ENCODE peak calls at places on chromosomes 7 and 10, in four cellular contexts. One of them, this sample, is unnamed.

GRCh38 chr7:64889686-64890162 is 13.3 kb upstream of the ZNF273 start:
- DNase-seq in K562: no peak
- DNase-seq in hepatocyte: no peak
- DNase-seq in PC-3: no peak
- DNase-seq in this sample: no peak

GRCh38 chr10:67665491-67665890 is 30.5 kb downstream of the CTNNA3 start:
- DNase-seq in K562: no peak
- DNase-seq in hepatocyte: peak; percentile 7
- DNase-seq in PC-3: peak; percentile 87
- DNase-seq in this sample: peak; percentile 79

GRCh38 chr10:1668347-1668746 is 69.0 kb downstream of the ADARB2 start:
- DNase-seq in K562: no peak
- DNase-seq in hepatocyte: no peak
- DNase-seq in PC-3: no peak
- DNase-seq in this sample: no peak

GRCh38 chr7:78924581-78924980 is 528.9 kb downstream of the MAGI2 start:
- DNase-seq in K562: no peak
- DNase-seq in hepatocyte: peak; percentile 35
- DNase-seq in PC-3: peak; percentile 50
- DNase-seq in this sample: no peak

GRCh38 chr7:123798527-123799188 is 46.3 kb upstream of the HYAL4 start:
- DNase-seq in K562: no peak
- DNase-seq in hepatocyte: peak; percentile 17
- DNase-seq in PC-3: peak; percentile 23
- DNase-seq in this sample: no peak

GRCh38 chr7:139358541-139359365 is 941 bp upstream of the LUC7L2 start:
- DNase-seq in K562: peak; percentile 43
- DNase-seq in hepatocyte: peak; percentile 17
- DNase-seq in PC-3: peak; percentile 35
- DNase-seq in this sample: peak; percentile 77

GRCh38 chr7:42877852-42878251 is 34.0 kb downstream of the C7orf25 start:
- DNase-seq in K562: no peak
- DNase-seq in hepatocyte: no peak
- DNase-seq in PC-3: no peak
- DNase-seq in this sample: no peak

GRCh38 chr10:930415-931325 is 835 bp downstream of the LARP4B start:
- DNase-seq in K562: peak; percentile 32
- DNase-seq in hepatocyte: peak; percentile 80
- DNase-seq in PC-3: peak; percentile 20
- DNase-seq in this sample: peak; percentile 55

GRCh38 chr10:114649217-114649906 is 8.7 kb downstream of the ABLIM1 start:
- DNase-seq in K562: no peak
- DNase-seq in hepatocyte: no peak
- DNase-seq in PC-3: no peak
- DNase-seq in this sample: no peak

GRCh38 chr10:3838723-3839437 is 53.9 kb upstream of the KLF6 start:
- DNase-seq in K562: peak; percentile 44
- DNase-seq in hepatocyte: no peak
- DNase-seq in PC-3: no peak
- DNase-seq in this sample: no peak

GRCh38 chr10:104077282-104078151 is 8.2 kb downstream of the COL17A1 start:
- DNase-seq in K562: no peak
- DNase-seq in hepatocyte: no peak
- DNase-seq in PC-3: no peak
- DNase-seq in this sample: no peak

GRCh38 chr7:99625961-99626360 is 9.2 kb downstream of the ZSCAN25 start:
- DNase-seq in K562: no peak
- DNase-seq in hepatocyte: no peak
- DNase-seq in PC-3: no peak
- DNase-seq in this sample: no peak

GRCh38 chr10:57696641-57697040 is 571.1 kb downstream of the IPMK start:
- DNase-seq in K562: no peak
- DNase-seq in hepatocyte: peak; percentile 56
- DNase-seq in PC-3: peak; percentile 94
- DNase-seq in this sample: no peak

GRCh38 chr10:79249156-79250121 is 97.8 kb upstream of the PPIF start:
- DNase-seq in K562: no peak
- DNase-seq in hepatocyte: no peak
- DNase-seq in PC-3: no peak
- DNase-seq in this sample: peak; percentile 82

GRCh38 chr7:98930921-98931320 is 52.6 kb downstream of the TRRAP start:
- DNase-seq in K562: no peak
- DNase-seq in hepatocyte: no peak
- DNase-seq in PC-3: no peak
- DNase-seq in this sample: peak; percentile 34

GRCh38 chr10:97915761-97916160 is 66.1 kb downstream of the GOLGA7B start:
- DNase-seq in K562: no peak
- DNase-seq in hepatocyte: no peak
- DNase-seq in PC-3: no peak
- DNase-seq in this sample: no peak

GRCh38 chr7:69205576-69205975 is 392.7 kb upstream of the AUTS2 start:
- DNase-seq in K562: no peak
- DNase-seq in hepatocyte: no peak
- DNase-seq in PC-3: no peak
- DNase-seq in this sample: no peak

GRCh38 chr7:123944395-123944794 is 19.4 kb downstream of the SPAM1 start:
- DNase-seq in K562: no peak
- DNase-seq in hepatocyte: no peak
- DNase-seq in PC-3: no peak
- DNase-seq in this sample: no peak

GRCh38 chr10:61758440-61758839 is 95.7 kb downstream of the CABCOCO1 start:
- DNase-seq in K562: no peak
- DNase-seq in hepatocyte: no peak
- DNase-seq in PC-3: peak; percentile 51
- DNase-seq in this sample: no peak

GRCh38 chr7:155997431-155998327 is 185.4 kb upstream of the SHH start:
- DNase-seq in K562: no peak
- DNase-seq in hepatocyte: no peak
- DNase-seq in PC-3: no peak
- DNase-seq in this sample: no peak

GRCh38 chr7:40945788-40946187 is 757.1 kb downstream of the INHBA start:
- DNase-seq in K562: no peak
- DNase-seq in hepatocyte: no peak
- DNase-seq in PC-3: no peak
- DNase-seq in this sample: no peak

GRCh38 chr7:49597805-49598204 is 175.6 kb upstream of the VWC2 start:
- DNase-seq in K562: no peak
- DNase-seq in hepatocyte: no peak
- DNase-seq in PC-3: no peak
- DNase-seq in this sample: no peak

GRCh38 chr7:27670676-27671075 is 8.0 kb upstream of the HIBADH start:
- DNase-seq in K562: no peak
- DNase-seq in hepatocyte: no peak
- DNase-seq in PC-3: no peak
- DNase-seq in this sample: no peak

GRCh38 chr10:34813626-34814227 is 1.4 kb downstream of the PARD3 start:
- DNase-seq in K562: no peak
- DNase-seq in hepatocyte: peak; percentile 47
- DNase-seq in PC-3: peak; percentile 83
- DNase-seq in this sample: no peak

GRCh38 chr7:116861717-116862116 is 670 bp upstream of the CAPZA2 start:
- DNase-seq in K562: no peak
- DNase-seq in hepatocyte: no peak
- DNase-seq in PC-3: no peak
- DNase-seq in this sample: no peak

GRCh38 chr10:2979267-2979660 is 88.1 kb upstream of the PFKP start:
- DNase-seq in K562: no peak
- DNase-seq in hepatocyte: no peak
- DNase-seq in PC-3: no peak
- DNase-seq in this sample: no peak

GRCh38 chr10:24850726-24851300 is 101.6 kb downstream of the PRTFDC1 start:
- DNase-seq in K562: no peak
- DNase-seq in hepatocyte: no peak
- DNase-seq in PC-3: no peak
- DNase-seq in this sample: no peak

GRCh38 chr10:117673208-117673607 is 130.7 kb downstream of the EMX2 start:
- DNase-seq in K562: no peak
- DNase-seq in hepatocyte: no peak
- DNase-seq in PC-3: no peak
- DNase-seq in this sample: no peak
- TF ChIP-seq EZH2 in K562: no peak
- TF ChIP-seq EZH2 in hepatocyte: no peak
- TF ChIP-seq EZH2 in PC-3: no peak
- TF ChIP-seq EZH2 in this sample: no peak

DNA sequence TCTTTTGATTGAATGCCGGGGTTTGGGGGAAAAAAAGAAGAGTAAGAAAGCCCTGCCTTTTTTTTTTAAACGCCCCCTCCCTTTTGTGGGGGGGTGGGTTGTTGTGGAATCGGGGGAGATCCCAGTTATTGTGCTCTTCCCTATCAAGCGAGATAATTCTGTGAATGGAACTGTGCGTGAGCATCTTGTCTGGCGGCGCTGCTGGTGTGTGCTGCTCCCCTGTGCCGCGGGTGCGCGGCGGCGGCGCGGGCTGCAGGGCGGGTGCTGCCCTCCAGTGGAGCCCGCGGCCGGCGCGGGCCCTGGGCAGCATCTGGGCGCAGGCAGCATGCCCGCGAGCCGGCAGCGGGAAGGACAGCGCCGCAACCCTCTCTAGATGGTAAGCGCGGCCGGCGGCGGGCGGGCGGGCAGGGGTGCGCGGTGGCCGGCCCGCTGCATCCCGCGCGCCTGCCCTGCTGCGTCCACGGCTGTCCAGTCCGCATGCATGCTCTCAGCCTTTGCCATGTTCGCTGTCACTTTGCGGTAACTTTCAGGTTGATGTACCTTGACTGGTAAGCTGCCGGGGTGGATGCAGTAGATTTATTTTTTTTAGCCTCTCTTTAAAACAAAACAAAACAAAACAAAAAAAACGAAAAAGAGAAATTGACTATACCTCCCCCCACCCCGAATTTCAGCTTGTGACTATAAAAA is 176.6 kb downstream of the TCF7L2 start:
- DNase-seq in K562: peak; percentile 20
- DNase-seq in hepatocyte: peak; percentile 90
- DNase-seq in PC-3: peak; percentile 73
- DNase-seq in this sample: no peak
- H3K4me1 ChIP-seq in K562: peaks cover 5% of the 10 kb centered on the region
- H3K4me1 ChIP-seq in hepatocyte: peaks cover 8% of the 10 kb centered on the region
- H3K4me1 ChIP-seq in PC-3: peaks cover 13% of the 10 kb centered on the region
- H3K4me1 ChIP-seq in this sample: no peaks in the 10 kb centered on the region

GRCh38 chr10:59176241-59177030 is at the start of gene PHYHIPL:
- DNase-seq in K562: no peak
- DNase-seq in hepatocyte: peak; percentile 69
- DNase-seq in PC-3: no peak
- DNase-seq in this sample: no peak
- TF ChIP-seq EZH2 in K562: no peak
- TF ChIP-seq EZH2 in hepatocyte: peak; percentile 32
- TF ChIP-seq EZH2 in PC-3: peak; percentile 15
- TF ChIP-seq EZH2 in this sample: no peak

GRCh38 chr7:131090866-131091692 is 236.6 kb upstream of the MKLN1 start:
- DNase-seq in K562: no peak
- DNase-seq in hepatocyte: no peak
- DNase-seq in PC-3: no peak
- DNase-seq in this sample: no peak
- H3K4me1 ChIP-seq in K562: no peaks in the 10 kb centered on the region
- H3K4me1 ChIP-seq in hepatocyte: no peaks in the 10 kb centered on the region
- H3K4me1 ChIP-seq in PC-3: peaks cover 12% of the 10 kb centered on the region
- H3K4me1 ChIP-seq in this sample: no peaks in the 10 kb centered on the region

GRCh38 chr10:70671619-70672164 is 614 bp upstream of the ADAMTS14 start:
- DNase-seq in K562: no peak
- DNase-seq in hepatocyte: no peak
- DNase-seq in PC-3: no peak
- DNase-seq in this sample: no peak
- TF ChIP-seq EZH2 in K562: no peak
- TF ChIP-seq EZH2 in hepatocyte: no peak
- TF ChIP-seq EZH2 in PC-3: no peak
- TF ChIP-seq EZH2 in this sample: no peak

DNA sequence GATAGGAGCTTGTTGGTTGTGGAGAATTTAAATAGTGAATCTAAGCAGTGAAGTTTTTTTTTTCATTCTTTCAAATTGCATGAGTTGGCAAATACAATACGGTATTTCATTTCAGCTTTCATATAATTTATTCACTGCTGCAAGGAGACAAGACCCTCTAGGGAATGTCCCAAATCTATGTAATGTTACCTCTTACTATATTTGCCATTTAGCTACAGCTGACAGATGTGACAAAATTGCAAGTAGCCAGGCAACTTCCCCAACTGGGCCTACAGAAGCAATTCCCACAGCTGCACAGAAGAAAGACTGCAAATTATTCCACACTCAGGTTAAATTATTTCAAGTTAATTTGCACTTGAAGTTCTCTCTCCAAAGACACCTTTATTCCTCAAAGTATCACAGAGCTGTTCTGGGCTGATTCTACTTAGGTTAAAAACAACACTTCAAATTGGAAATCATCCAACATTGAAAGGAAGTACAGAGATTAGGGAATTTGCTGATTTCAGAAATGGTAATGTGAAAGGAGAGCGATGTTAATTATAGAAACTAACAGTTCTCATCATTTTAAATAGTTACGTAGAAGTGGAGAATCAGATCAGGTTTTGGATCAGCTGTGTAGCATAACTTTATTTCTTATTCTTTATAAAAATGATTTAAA is 133.6 kb downstream of the THSD7A start:
- DNase-seq in K562: no peak
- DNase-seq in hepatocyte: no peak
- DNase-seq in PC-3: no peak
- DNase-seq in this sample: no peak
- H3K4me1 ChIP-seq in K562: no peaks in the 10 kb centered on the region
- H3K4me1 ChIP-seq in hepatocyte: no peaks in the 10 kb centered on the region
- H3K4me1 ChIP-seq in PC-3: no peaks in the 10 kb centered on the region
- H3K4me1 ChIP-seq in this sample: no peaks in the 10 kb centered on the region

DNA sequence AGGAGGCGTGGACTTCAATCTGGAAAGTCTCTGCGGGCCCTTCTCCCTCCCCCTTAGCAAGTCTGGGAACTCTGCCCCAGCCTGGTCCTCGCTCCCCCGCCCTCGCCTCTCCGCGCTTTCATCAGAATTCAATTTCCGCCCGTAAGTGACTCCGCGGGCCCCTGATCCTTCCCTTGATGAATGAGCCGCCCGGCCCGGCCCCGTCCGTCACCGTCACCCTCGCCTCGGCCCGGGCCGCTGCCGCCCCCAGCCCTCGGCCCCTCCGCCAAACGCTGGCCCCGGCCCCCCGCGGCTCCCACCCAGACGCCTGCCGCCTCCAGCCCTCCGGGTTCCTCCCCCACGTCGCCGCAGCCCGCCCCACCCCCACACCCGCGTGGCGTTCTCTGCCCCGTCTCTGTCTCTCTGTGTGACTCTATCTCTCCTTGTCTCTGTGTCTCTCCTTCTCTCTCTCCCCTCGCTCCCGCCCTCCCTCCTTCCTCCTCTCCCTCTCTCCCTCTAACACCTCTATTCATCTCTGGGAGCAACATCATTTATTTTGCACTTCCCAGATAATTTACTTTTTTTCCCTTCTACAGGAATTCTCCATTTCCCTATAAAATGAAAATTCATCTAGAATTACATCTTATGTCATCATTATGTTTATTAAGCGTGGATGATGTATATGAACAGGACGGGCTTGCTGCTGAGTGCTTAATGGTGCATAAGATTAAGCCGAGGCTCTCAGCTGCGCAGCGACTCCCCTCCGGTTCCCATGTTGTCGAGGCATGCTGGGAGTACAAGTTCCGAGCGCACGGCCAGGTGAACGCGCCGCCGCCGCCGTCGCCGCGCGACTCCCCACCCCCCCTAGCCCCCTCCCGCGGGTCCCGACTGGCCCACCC is 91.2 kb upstream of the PAX2 start:
- DNase-seq in K562: no peak
- DNase-seq in hepatocyte: peak; percentile 69
- DNase-seq in PC-3: no peak
- DNase-seq in this sample: no peak
- TF ChIP-seq EZH2 in K562: no peak
- TF ChIP-seq EZH2 in hepatocyte: peak; percentile 31
- TF ChIP-seq EZH2 in PC-3: no peak
- TF ChIP-seq EZH2 in this sample: peak; percentile 37

GRCh38 chr7:131011437-131011752 is 277.4 kb upstream of the KLF14 start:
- DNase-seq in K562: no peak
- DNase-seq in hepatocyte: no peak
- DNase-seq in PC-3: no peak
- DNase-seq in this sample: no peak
- H3K4me1 ChIP-seq in K562: peaks cover 18% of the 10 kb centered on the region
- H3K4me1 ChIP-seq in hepatocyte: peaks cover 24% of the 10 kb centered on the region
- H3K4me1 ChIP-seq in PC-3: peaks cover 64% of the 10 kb centered on the region
- H3K4me1 ChIP-seq in this sample: no peaks in the 10 kb centered on the region

This sample was measured in MM.1S.